ENCODE peak calls at places on chromosomes 3 and 15, in eight cellular contexts. M is fibroblast of lung; G is stimulated activated CD8-positive, alpha-beta memory T cell treated with anti-CD3 and anti-CD28 coated beads, Interleukin-4, amount 100 ng/mL, for 1 hour; B is OCI-M1; J is NCI-H510A treated with DMSO at 0.1 percent for 48 hours; Y is activated naive CD4-positive, alpha-beta T cell treated with anti-CD3 and anti-CD28 coated beads, Interleukin-2, amount 10 ng/mL, durations not matched to agents 7 days and 5 days; P is IMR-90; Q is AG04449. E is an unnamed sample.
A peak's percentile ranks its signal among the peaks of the same experiment; 100 is the strongest.

GRCh38 chr3:10703875-10704274 is 112.2 kb upstream of the SLC6A11 start:
- DNase-seq in M (peak; percentile 4), G (no peak), B (peak; percentile 33), J (no peak), Y (no peak), P (peak; percentile 23), Q (peak; percentile 7), E (peak; percentile 21)

GRCh38 chr3:130974201-130974600 is 52.4 kb downstream of the ASTE1 start:
- DNase-seq in M (no peak), G (no peak), B (no peak), J (no peak), Y (no peak), P (no peak), Q (no peak), E (no peak)

GRCh38 chr3:183946037-183946436 is 61.4 kb upstream of the PARL start:
- DNase-seq in M (no peak), G (no peak), B (peak; percentile 7), J (no peak), Y (no peak), P (no peak), Q (no peak), E (no peak)

GRCh38 chr15:32859996-32860395 is 142.2 kb downstream of the GREM1 start:
- DNase-seq in M (no peak), G (no peak), B (no peak), J (no peak), Y (no peak), P (no peak), Q (no peak), E (no peak)

GRCh38 chr3:160801386-160802118 is 45.5 kb downstream of the PPM1L start:
- DNase-seq in M (peak; percentile 4), G (no peak), B (peak; percentile 82), J (no peak), Y (peak; percentile 76), P (peak; percentile 0), Q (no peak), E (peak; percentile 63)

GRCh38 chr3:69297525-69297924 is 88.4 kb downstream of the FRMD4B start:
- DNase-seq in M (no peak), G (no peak), B (no peak), J (no peak), Y (no peak), P (no peak), Q (no peak), E (no peak)

GRCh38 chr3:9156604-9157003 is 92.8 kb downstream of the SRGAP3 start:
- DNase-seq in M (no peak), G (no peak), B (no peak), J (no peak), Y (no peak), P (no peak), Q (no peak), E (no peak)

GRCh38 chr3:129522953-129523352 is 5.5 kb upstream of the RHO start:
- DNase-seq in M (no peak), G (no peak), B (no peak), J (no peak), Y (no peak), P (no peak), Q (no peak), E (no peak)

GRCh38 chr3:57127849-57128566 is 37.1 kb downstream of the IL17RD start:
- DNase-seq in M (no peak), G (no peak), B (no peak), J (no peak), Y (no peak), P (no peak), Q (no peak), E (no peak)

GRCh38 chr3:37752661-37753055 is 109.0 kb upstream of the CTDSPL start:
- DNase-seq in M (no peak), G (no peak), B (no peak), J (peak; percentile 28), Y (no peak), P (no peak), Q (no peak), E (no peak)

GRCh38 chr15:92272106-92272505 is 121.6 kb upstream of the ST8SIA2 start:
- DNase-seq in M (no peak), G (no peak), B (no peak), J (no peak), Y (no peak), P (no peak), Q (no peak), E (no peak)

GRCh38 chr3:70556056-70556455 is 243.6 kb upstream of the MDFIC2 start:
- DNase-seq in M (no peak), G (no peak), B (no peak), J (no peak), Y (no peak), P (peak; percentile 69), Q (no peak), E (no peak)

GRCh38 chr15:73225358-73226015 is 143.3 kb downstream of the HCN4 start:
- DNase-seq in M (no peak), G (no peak), B (peak; percentile 94), J (no peak), Y (no peak), P (no peak), Q (no peak), E (peak; percentile 94)

GRCh38 chr3:179898024-179898423 is 138.7 kb downstream of the PEX5L start:
- DNase-seq in M (peak; percentile 29), G (no peak), B (peak; percentile 91), J (no peak), Y (peak; percentile 29), P (peak; percentile 55), Q (no peak), E (peak; percentile 40)

GRCh38 chr3:20669184-20669583 is 483.2 kb upstream of the SGO1 start:
- DNase-seq in M (no peak), G (no peak), B (no peak), J (no peak), Y (no peak), P (no peak), Q (no peak), E (no peak)

GRCh38 chr3:115834068-115834467 is 210.8 kb downstream of the GAP43 start:
- DNase-seq in M (peak; percentile 86), G (no peak), B (no peak), J (no peak), Y (no peak), P (peak; percentile 91), Q (peak; percentile 78), E (no peak)

GRCh38 chr3:41208507-41208906 is 9.2 kb downstream of the CTNNB1 start:
- DNase-seq in M (no peak), G (no peak), B (peak; percentile 27), J (no peak), Y (no peak), P (no peak), Q (no peak), E (no peak)

GRCh38 chr3:83011471-83011870 is 1250.0 kb upstream of the GBE1 start:
- DNase-seq in M (peak; percentile 50), G (no peak), B (no peak), J (no peak), Y (no peak), P (no peak), Q (no peak), E (no peak)